ENCODE peak calls at places on chromosomes 12 and 14, in six cellular contexts. R is CD8-positive, alpha-beta T cell; J is fibroblast of mammary gland; K is endothelial cell; H is tibial artery; N is WERI-Rb-1. S is an unnamed sample.

GRCh38 chr12:113196996-113197395 is 11.5 kb downstream of the RITA1 start:
- DNase-seq in J (peak), R (peak), N (peak), H (peak), K (peak), S (peak)

GRCh38 chr12:674272-674781 is 11.1 kb upstream of the NINJ2 start:
- DNase-seq in J (peak), H (no peak), R (peak), K (no peak), N (no peak), S (no peak)

GRCh38 chr12:1830981-1831930 is 10.9 kb downstream of the LRTM2 start:
- DNase-seq in K (peak), N (no peak), J (peak), R (no peak), H (no peak), S (peak)

GRCh38 chr12:6377667-6377994 is 2.3 kb upstream of the SCNN1A start:
- DNase-seq in H (peak), J (no peak), N (no peak), K (no peak), R (no peak), S (peak)

GRCh38 chr14:70289138-70289537 is 70.3 kb downstream of the COX16 start:
- DNase-seq in N (no peak), R (peak), J (no peak), K (no peak), H (no peak), S (no peak)

GRCh38 chr14:78130356-78130755 is 39.8 kb upstream of the NRXN3 start:
- DNase-seq in N (no peak), R (no peak), J (no peak), K (no peak), H (no peak), S (peak)

GRCh38 chr12:107057071-107057834 is 36.1 kb downstream of the CRY1 start:
- DNase-seq in N (no peak), H (no peak), K (no peak), J (peak), R (no peak), S (no peak)

GRCh38 chr12:1496162-1496925 is 98.0 kb downstream of the FBXL14 start:
- DNase-seq in H (no peak), R (no peak), J (no peak), N (no peak), K (no peak), S (no peak)

GRCh38 chr12:103824845-103825244 is 16.2 kb downstream of the NT5DC3 start:
- DNase-seq in J (peak), R (no peak), K (no peak), H (no peak), N (no peak), S (no peak)

GRCh38 chr12:128726866-128727265 is 96.9 kb downstream of the SLC15A4 start:
- DNase-seq in H (no peak), J (no peak), K (no peak), R (no peak), N (no peak), S (no peak)

GRCh38 chr12:130435331-130435730 is 97.6 kb downstream of the PIWIL1 start:
- DNase-seq in K (no peak), H (no peak), R (no peak), J (no peak), N (no peak), S (no peak)

GRCh38 chr14:60106341-60106740 is 14.6 kb downstream of the PCNX4 start:
- DNase-seq in K (no peak), R (no peak), H (peak), N (no peak), J (peak), S (no peak)

GRCh38 chr12:111404362-111405148 is 1.2 kb upstream of the SH2B3 start:
- DNase-seq in H (no peak), J (no peak), N (no peak), K (peak), R (peak), S (no peak)

GRCh38 chr12:47735649-47736048 is 10.4 kb upstream of the ENDOU start:
- DNase-seq in N (no peak), J (peak), H (no peak), K (no peak), R (no peak), S (no peak)

GRCh38 chr12:84919271-84919670 is 6.7 kb upstream of the SLC6A15 start:
- DNase-seq in K (no peak), R (no peak), N (no peak), H (no peak), J (peak), S (no peak)

GRCh38 chr12:122413516-122414404 is 8.7 kb downstream of the CLIP1 start:
- DNase-seq in K (no peak), H (no peak), R (no peak), N (no peak), J (peak), S (no peak)

GRCh38 chr14:95156765-95157194 is 549 bp downstream of the DICER1 start:
- DNase-seq in K (peak), R (peak), H (peak), N (peak), J (peak), S (peak)

GRCh38 chr12:97426485-97427116 is 36.0 kb upstream of the RMST start:
- DNase-seq in R (no peak), J (no peak), K (no peak), H (peak), N (no peak), S (no peak)

GRCh38 chr12:105676694-105677093 is 346.2 kb downstream of the C12orf75 start:
- DNase-seq in K (no peak), H (peak), N (peak), R (no peak), J (no peak), S (no peak)

GRCh38 chr12:16361142-16361783 is 13.8 kb downstream of the MGST1 start:
- DNase-seq in N (no peak), R (no peak), J (no peak), K (no peak), H (no peak), S (no peak)

GRCh38 chr12:131104464-131105350 is 151.0 kb downstream of the ADGRD1 start:
- DNase-seq in J (peak), R (peak), K (peak), H (peak), N (peak), S (peak)

GRCh38 chr14:65728604-65729003 is 316.1 kb downstream of the FUT8 start:
- DNase-seq in K (no peak), R (no peak), N (no peak), H (no peak), J (no peak), S (no peak)

GRCh38 chr14:65732112-65732511 is 319.6 kb downstream of the FUT8 start:
- DNase-seq in R (no peak), K (no peak), J (no peak), H (no peak), N (no peak), S (no peak)

GRCh38 chr14:65729547-65729946 is 317.0 kb downstream of the FUT8 start:
- DNase-seq in H (no peak), N (no peak), J (no peak), K (no peak), R (no peak), S (no peak)
- TF ChIP-seq CTCF in H (no peak), N (no peak), J (no peak), K (no peak), R (no peak), S (no peak)

GRCh38 chr12:116759783-116760581 is 21.9 kb downstream of the RNFT2 start:
- DNase-seq in K (peak), R (no peak), N (peak), J (no peak), H (peak), S (no peak)
- TF ChIP-seq CTCF in K (peak), R (no peak), N (peak), J (no peak), H (no peak), S (no peak)

GRCh38 chr14:23076785-23077408 is 18.0 kb downstream of the ACIN1 start:
- DNase-seq in J (peak), H (no peak), R (no peak), K (peak), N (no peak), S (no peak)
- TF ChIP-seq CTCF in J (peak), H (peak), R (peak), K (peak), N (peak), S (peak)

GRCh38 chr14:49598182-49598478 is 610 bp upstream of the LRR1 start:
- DNase-seq in H (no peak), K (peak), R (no peak), N (no peak), J (no peak), S (no peak)
- TF ChIP-seq CTCF in H (no peak), K (no peak), R (no peak), N (no peak), J (no peak), S (no peak)

GRCh38 chr14:104968541-104969401 is 9.4 kb downstream of the AHNAK2 start:
- DNase-seq in N (peak), K (no peak), J (peak), H (peak), R (no peak), S (no peak)
- TF ChIP-seq CTCF in N (no peak), K (no peak), J (no peak), H (peak), R (no peak), S (no peak)

GRCh38 chr12:115208098-115208497 is 524.1 kb upstream of the TBX3 start:
- DNase-seq in J (no peak), H (no peak), N (no peak), R (no peak), K (no peak), S (no peak)
- TF ChIP-seq CTCF in J (no peak), H (no peak), N (peak), R (no peak), K (no peak), S (no peak)

GRCh38 chr14:83217492-83217891 is 1683.8 kb upstream of the SEL1L start:
- DNase-seq in K (no peak), J (peak), R (no peak), N (no peak), H (peak), S (no peak)
- TF ChIP-seq CTCF in K (no peak), J (no peak), R (no peak), N (no peak), H (peak), S (no peak)

GRCh38 chr14:65035049-65035448 is 48.4 kb downstream of the FNTB start:
- DNase-seq in N (no peak), K (no peak), J (no peak), H (peak), R (no peak), S (no peak)
- TF ChIP-seq CTCF in N (no peak), K (no peak), J (no peak), H (no peak), R (no peak), S (no peak)

DNA sequence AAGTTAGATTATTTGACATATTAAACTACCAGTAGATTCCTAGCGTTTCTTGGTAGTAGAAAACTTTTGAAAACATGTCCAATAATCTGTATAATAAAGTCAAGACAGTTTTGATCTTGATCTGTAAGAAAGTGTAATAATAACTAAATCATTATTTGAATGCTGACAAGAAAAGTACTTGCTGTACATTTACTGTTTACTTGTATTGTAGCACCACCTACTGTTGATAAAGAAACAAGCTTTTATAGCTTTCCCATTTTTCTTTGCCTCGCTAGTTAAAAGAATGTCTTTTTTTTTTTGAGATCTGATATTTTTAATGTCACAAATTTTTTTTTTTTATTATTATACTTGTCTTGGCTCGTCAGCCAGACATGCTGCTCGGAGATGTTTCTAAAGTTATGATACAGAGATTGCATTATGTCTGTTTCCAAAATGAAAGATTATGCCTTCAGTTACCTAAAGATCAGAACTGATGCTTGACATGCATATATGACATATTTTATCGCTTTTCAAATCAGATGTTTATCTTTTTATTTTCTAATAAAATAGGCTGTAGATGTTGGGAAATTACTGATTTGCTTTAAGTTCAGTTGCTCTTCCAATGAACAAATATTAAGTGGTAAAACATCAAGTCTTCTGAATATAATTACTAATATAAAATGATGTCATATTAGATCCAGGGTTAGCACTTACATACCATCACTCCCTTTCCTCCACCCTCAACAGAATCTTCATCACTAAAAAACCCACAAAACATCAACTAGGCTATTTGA is 140.5 kb downstream of the AKAP6 start:
- DNase-seq in N (no peak), J (peak), K (no peak), H (no peak), R (no peak), S (no peak)
- TF ChIP-seq CTCF in N (peak), J (peak), K (peak), H (peak), R (no peak), S (no peak)

GRCh38 chr12:44873898-44874297 is 2.2 kb downstream of the NELL2 start:
- DNase-seq in H (no peak), J (peak), R (no peak), N (no peak), K (no peak), S (no peak)
- TF ChIP-seq CTCF in H (no peak), J (no peak), R (peak), N (peak), K (no peak), S (no peak)